ENCODE peak calls at places on chromosomes 5 and 9, in five cellular contexts. I is GM23338, G is A549, C is GM12878, F is K562. Q is an unnamed sample.
A peak's percentile ranks its signal among the peaks of the same experiment; 100 is the strongest.

GRCh38 chr9:23851024-23851629 is 25.1 kb upstream of the ELAVL2 start:
- DNase-seq in I (peak; percentile 74), G (peak; percentile 2), C (no peak), F (no peak), Q (no peak)

GRCh38 chr5:80194470-80194869 is 61.4 kb downstream of the SERINC5 start:
- DNase-seq in I (no peak), G (no peak), C (no peak), F (no peak), Q (no peak)

GRCh38 chr5:88143693-88144218 is 124.9 kb downstream of the TMEM161B start:
- DNase-seq in I (peak; percentile 3), G (no peak), C (no peak), F (no peak), Q (no peak)

GRCh38 chr5:172102913-172103629 is 85.0 kb downstream of the STK10 start:
- DNase-seq in I (peak; percentile 77), G (peak; percentile 73), C (no peak), F (peak; percentile 57), Q (peak; percentile 64)

GRCh38 chr5:120139039-120139438 is 325.1 kb upstream of the PRR16 start:
- DNase-seq in I (no peak), G (peak; percentile 85), C (no peak), F (no peak), Q (no peak)

GRCh38 chr5:67166460-67166871 is 30.1 kb downstream of the CD180 start:
- DNase-seq in I (no peak), G (no peak), C (no peak), F (no peak), Q (peak; percentile 7)

GRCh38 chr9:95005276-95006141 is 279.0 kb downstream of the AOPEP start:
- DNase-seq in I (peak; percentile 39), G (peak; percentile 68), C (no peak), F (no peak), Q (no peak)

GRCh38 chr5:3489221-3489620 is 106.4 kb upstream of the IRX1 start:
- DNase-seq in I (no peak), G (no peak), C (no peak), F (no peak), Q (no peak)

GRCh38 chr9:87703636-87704276 is 22.2 kb upstream of the CTSL start:
- DNase-seq in I (no peak), G (peak; percentile 30), C (no peak), F (no peak), Q (no peak)

GRCh38 chr9:13707635-13708410 is 428.3 kb upstream of the MPDZ start:
- DNase-seq in I (no peak), G (peak; percentile 16), C (no peak), F (no peak), Q (no peak)

GRCh38 chr5:179065703-179066102 is 5.5 kb downstream of the ZNF354C start:
- DNase-seq in I (peak; percentile 20), G (no peak), C (no peak), F (no peak), Q (no peak)

GRCh38 chr5:123914333-123914732 is 402.4 kb downstream of the CSNK1G3 start:
- DNase-seq in I (no peak), G (no peak), C (no peak), F (no peak), Q (no peak)

GRCh38 chr5:33102551-33102950 is 338.2 kb upstream of the TARS1 start:
- DNase-seq in I (no peak), G (no peak), C (no peak), F (no peak), Q (no peak)

GRCh38 chr5:35884125-35884788 is 27.6 kb downstream of the IL7R start:
- DNase-seq in I (no peak), G (no peak), C (no peak), F (no peak), Q (no peak)

GRCh38 chr9:133955821-133956411 is 36.2 kb downstream of the VAV2 start:
- DNase-seq in I (peak; percentile 75), G (no peak), C (no peak), F (no peak), Q (no peak)

GRCh38 chr5:55052383-55052931 is 28.4 kb downstream of the GZMK start:
- DNase-seq in I (no peak), G (no peak), C (no peak), F (no peak), Q (no peak)

GRCh38 chr9:123049589-123050222 is 16.2 kb downstream of the GPR21 start:
- DNase-seq in I (no peak), G (no peak), C (no peak), F (no peak), Q (no peak)

GRCh38 chr9:127214421-127215265 is 49.9 kb upstream of the GARNL3 start:
- DNase-seq in I (peak; percentile 91), G (peak; percentile 58), C (no peak), F (peak; percentile 77), Q (peak; percentile 48)

GRCh38 chr9:107883496-107884120 is 394.0 kb upstream of the KLF4 start:
- DNase-seq in I (no peak), G (no peak), C (no peak), F (no peak), Q (no peak)

GRCh38 chr5:156892223-156892622 is 42.1 kb downstream of the PPP1R2B start:
- DNase-seq in I (peak; percentile 31), G (peak; percentile 20), C (no peak), F (no peak), Q (no peak)
- TF ChIP-seq REST in I (no peak), G (no peak), C (no peak), F (no peak), Q (no peak)

GRCh38 chr5:38651806-38652205 is 95.4 kb upstream of the LIFR start:
- DNase-seq in I (no peak), G (no peak), C (no peak), F (no peak), Q (no peak)
- H3K4me2 ChIP-seq in I (no peak overlapping the region), G (no peak overlapping the region), C (no peak overlapping the region), F (no peak overlapping the region), Q (no peak overlapping the region)

DNA sequence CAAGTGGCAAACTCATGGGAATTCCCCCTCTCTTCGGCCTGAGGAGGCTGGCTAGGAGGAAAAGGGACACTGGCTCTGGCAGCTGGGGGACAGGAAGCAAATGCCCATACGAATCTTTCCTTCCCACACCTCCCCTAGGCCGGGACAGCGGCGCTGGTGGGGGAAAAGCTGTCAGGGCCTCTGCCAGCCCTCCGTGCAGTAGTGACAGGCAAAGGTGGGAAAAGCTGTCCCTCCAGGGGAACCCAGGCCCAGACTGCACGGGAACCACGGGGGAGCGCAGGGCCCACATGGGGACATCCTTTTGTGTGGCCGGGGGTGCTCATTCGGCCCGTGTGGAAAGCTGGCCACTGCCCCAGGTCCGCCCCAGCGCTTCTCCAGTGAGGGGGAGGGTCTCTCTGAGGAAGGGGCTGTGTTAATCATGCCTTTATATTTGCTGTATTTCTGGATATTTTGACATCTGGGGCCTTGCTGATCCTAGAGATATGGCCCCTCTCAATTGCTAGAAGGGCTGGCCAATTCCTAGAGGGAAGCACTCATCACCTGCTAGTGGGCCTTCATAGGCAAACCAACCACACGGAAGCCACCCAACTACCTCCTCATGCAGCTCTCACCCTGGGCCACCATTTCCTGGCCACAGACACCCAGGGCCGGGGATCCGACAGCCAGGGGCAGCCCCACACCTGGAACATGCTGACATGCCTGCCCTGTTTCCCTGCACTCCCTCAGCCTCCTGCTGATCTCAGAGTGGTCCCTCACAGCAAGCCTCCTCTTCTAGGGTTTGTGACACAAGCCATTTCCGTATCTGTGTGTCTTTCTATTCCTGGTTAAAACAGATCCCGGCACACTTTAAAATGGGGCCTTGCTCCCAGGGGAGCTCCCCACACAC is 138.8 kb downstream of the ROR2 start:
- DNase-seq in I (no peak), G (no peak), C (no peak), F (no peak), Q (no peak)
- TF ChIP-seq REST in I (no peak), G (no peak), C (no peak), F (no peak), Q (no peak)

DNA sequence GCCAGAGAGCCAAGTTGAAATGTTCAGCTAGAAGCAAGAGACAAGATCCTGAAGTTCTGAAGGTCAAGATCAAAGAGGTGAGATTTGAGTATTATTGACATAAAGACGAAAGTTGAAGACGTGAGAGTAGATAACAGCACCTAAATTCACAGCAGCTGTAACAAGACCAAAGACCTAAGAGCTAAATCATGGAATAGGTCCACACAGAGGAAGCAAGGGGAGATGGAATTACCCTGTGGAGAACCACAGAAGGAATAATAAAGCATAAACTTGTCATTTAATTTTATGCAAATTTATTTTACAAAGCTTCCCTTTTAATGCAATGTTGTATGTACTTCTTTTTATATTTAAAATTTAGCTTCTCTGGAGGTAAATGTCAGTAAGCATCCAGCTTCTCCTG is 523.7 kb downstream of the NR2F1-AS1 start:
- DNase-seq in I (peak; percentile 8), G (no peak), C (no peak), F (no peak), Q (no peak)
- H3K4me2 ChIP-seq in I (peak overlapping the region; percentile 61), G (no peak overlapping the region), C (no peak overlapping the region), F (no peak overlapping the region), Q (no peak overlapping the region)

DNA sequence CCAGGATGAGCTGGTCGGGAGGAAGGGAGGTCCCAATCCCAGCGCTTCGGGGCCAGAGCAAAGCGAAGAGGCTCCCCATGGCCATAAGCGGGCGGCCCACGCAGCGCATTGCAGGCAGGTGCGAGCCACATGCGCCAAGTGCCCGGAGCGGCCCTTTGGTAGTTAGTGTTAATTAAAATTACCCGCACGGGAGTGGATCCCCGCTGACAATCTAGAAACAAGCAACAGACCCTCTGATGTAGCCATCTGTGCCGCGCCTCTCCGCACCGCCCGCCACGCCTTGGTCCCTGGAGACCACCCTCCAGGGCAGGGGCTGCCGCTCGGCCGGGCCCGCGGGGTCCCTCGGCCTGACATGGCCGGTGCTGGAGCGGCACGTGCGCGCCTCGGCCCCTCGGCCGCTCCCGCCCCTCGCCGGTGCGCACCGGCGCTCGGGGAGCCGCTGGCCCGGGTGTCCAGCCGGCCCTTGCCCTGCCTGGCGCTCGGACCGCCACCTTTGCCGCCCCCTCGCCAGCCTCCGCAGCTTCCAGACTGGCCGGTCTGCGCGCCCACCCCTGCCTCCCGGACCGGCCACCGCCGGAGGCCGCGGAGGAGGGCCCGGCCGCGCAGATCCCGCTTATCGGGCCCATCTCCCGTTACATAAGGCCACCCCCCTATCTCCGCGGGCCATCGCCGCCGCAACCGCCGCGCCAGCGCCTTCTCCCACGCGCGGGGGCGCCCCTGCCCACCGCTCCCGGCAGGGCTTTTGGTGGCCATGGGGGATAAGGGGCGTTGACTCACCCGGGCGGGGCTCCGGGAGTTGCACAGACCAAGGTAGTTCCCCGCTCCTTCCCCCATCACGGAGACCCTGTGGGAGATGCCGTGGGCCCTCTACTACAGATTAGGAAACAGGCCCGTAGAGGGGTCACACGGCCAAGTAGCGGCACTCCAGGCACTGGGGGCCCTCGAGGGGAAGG is 1.9 kb upstream of the IL13 start:
- DNase-seq in I (peak; percentile 72), G (no peak), C (no peak), F (no peak), Q (no peak)
- TF ChIP-seq REST in I (no peak), G (no peak), C (no peak), F (no peak), Q (no peak)

Q was measured in HCT116.